ENCODE peak calls at places on chromosomes 5 and 9, in nine cellular contexts. One of them, this sample, is unnamed.

GRCh38 chr5:156383510-156383909 is 56.5 kb downstream of the SGCD start:
- DNase-seq in upper lobe of left lung: no peak
- DNase-seq in vagina: no peak
- DNase-seq in breast epithelium: no peak
- DNase-seq in suprapubic skin: no peak
- DNase-seq in transverse colon: no peak
- DNase-seq in GM12892: no peak
- DNase-seq in H1: no peak
- DNase-seq in GM12891: no peak
- DNase-seq in this sample: no peak

GRCh38 chr5:83035373-83036170 is 41.6 kb downstream of the TMEM167A start:
- DNase-seq in upper lobe of left lung: no peak
- DNase-seq in vagina: no peak
- DNase-seq in breast epithelium: no peak
- DNase-seq in suprapubic skin: no peak
- DNase-seq in transverse colon: no peak
- DNase-seq in GM12892: no peak
- DNase-seq in H1: no peak
- DNase-seq in GM12891: no peak
- DNase-seq in this sample: no peak

GRCh38 chr5:1282139-1282992 is 12.5 kb downstream of the TERT start:
- DNase-seq in upper lobe of left lung: no peak
- DNase-seq in vagina: no peak
- DNase-seq in breast epithelium: peak; percentile 50
- DNase-seq in suprapubic skin: peak; percentile 59
- DNase-seq in transverse colon: no peak
- DNase-seq in GM12892: no peak
- DNase-seq in H1: no peak
- DNase-seq in GM12891: no peak
- DNase-seq in this sample: peak; percentile 63

GRCh38 chr5:117433841-117434240 is 859.2 kb upstream of the SEMA6A start:
- DNase-seq in upper lobe of left lung: no peak
- DNase-seq in vagina: no peak
- DNase-seq in breast epithelium: no peak
- DNase-seq in suprapubic skin: no peak
- DNase-seq in transverse colon: no peak
- DNase-seq in GM12892: no peak
- DNase-seq in H1: no peak
- DNase-seq in GM12891: no peak
- DNase-seq in this sample: no peak

GRCh38 chr5:142360607-142361120 is 35.8 kb upstream of the SPRY4 start:
- DNase-seq in upper lobe of left lung: no peak
- DNase-seq in vagina: no peak
- DNase-seq in breast epithelium: no peak
- DNase-seq in suprapubic skin: no peak
- DNase-seq in transverse colon: no peak
- DNase-seq in GM12892: no peak
- DNase-seq in H1: no peak
- DNase-seq in GM12891: no peak
- DNase-seq in this sample: peak; percentile 37

GRCh38 chr5:172903790-172904189 is 55.4 kb upstream of the RPL26L1 start:
- DNase-seq in upper lobe of left lung: peak; percentile 69
- DNase-seq in vagina: no peak
- DNase-seq in breast epithelium: peak; percentile 86
- DNase-seq in suprapubic skin: no peak
- DNase-seq in transverse colon: peak; percentile 75
- DNase-seq in GM12892: no peak
- DNase-seq in H1: no peak
- DNase-seq in GM12891: no peak
- DNase-seq in this sample: peak; percentile 83

GRCh38 chr9:129281506-129282145 is 103.6 kb upstream of the IER5L start:
- DNase-seq in upper lobe of left lung: no peak
- DNase-seq in vagina: peak; percentile 75
- DNase-seq in breast epithelium: peak; percentile 38
- DNase-seq in suprapubic skin: peak; percentile 51
- DNase-seq in transverse colon: peak; percentile 4
- DNase-seq in GM12892: peak; percentile 8
- DNase-seq in H1: no peak
- DNase-seq in GM12891: no peak
- DNase-seq in this sample: no peak

GRCh38 chr5:151284392-151284967 is 19.1 kb downstream of the SLC36A3 start:
- DNase-seq in upper lobe of left lung: no peak
- DNase-seq in vagina: no peak
- DNase-seq in breast epithelium: no peak
- DNase-seq in suprapubic skin: no peak
- DNase-seq in transverse colon: no peak
- DNase-seq in GM12892: no peak
- DNase-seq in H1: no peak
- DNase-seq in GM12891: no peak
- DNase-seq in this sample: no peak

GRCh38 chr9:14240491-14240890 is 73.5 kb downstream of the NFIB start:
- DNase-seq in upper lobe of left lung: no peak
- DNase-seq in vagina: no peak
- DNase-seq in breast epithelium: no peak
- DNase-seq in suprapubic skin: no peak
- DNase-seq in transverse colon: no peak
- DNase-seq in GM12892: no peak
- DNase-seq in H1: no peak
- DNase-seq in GM12891: no peak
- DNase-seq in this sample: no peak

GRCh38 chr9:14236586-14236985 is 77.4 kb downstream of the NFIB start:
- DNase-seq in upper lobe of left lung: no peak
- DNase-seq in vagina: no peak
- DNase-seq in breast epithelium: no peak
- DNase-seq in suprapubic skin: no peak
- DNase-seq in transverse colon: no peak
- DNase-seq in GM12892: no peak
- DNase-seq in H1: no peak
- DNase-seq in GM12891: no peak
- DNase-seq in this sample: no peak

GRCh38 chr9:14243514-14244042 is 70.4 kb downstream of the NFIB start:
- DNase-seq in upper lobe of left lung: no peak
- DNase-seq in vagina: no peak
- DNase-seq in breast epithelium: no peak
- DNase-seq in suprapubic skin: no peak
- DNase-seq in transverse colon: no peak
- DNase-seq in GM12892: no peak
- DNase-seq in H1: no peak
- DNase-seq in GM12891: no peak
- DNase-seq in this sample: no peak

GRCh38 chr9:14238044-14238443 is 75.9 kb downstream of the NFIB start:
- DNase-seq in upper lobe of left lung: no peak
- DNase-seq in vagina: no peak
- DNase-seq in breast epithelium: no peak
- DNase-seq in suprapubic skin: no peak
- DNase-seq in transverse colon: no peak
- DNase-seq in GM12892: no peak
- DNase-seq in H1: no peak
- DNase-seq in GM12891: no peak
- DNase-seq in this sample: no peak

GRCh38 chr9:14238518-14238917 is 75.4 kb downstream of the NFIB start:
- DNase-seq in upper lobe of left lung: no peak
- DNase-seq in vagina: no peak
- DNase-seq in breast epithelium: no peak
- DNase-seq in suprapubic skin: no peak
- DNase-seq in transverse colon: no peak
- DNase-seq in GM12892: no peak
- DNase-seq in H1: no peak
- DNase-seq in GM12891: no peak
- DNase-seq in this sample: no peak
- TF ChIP-seq POLR2AphosphoS5 in upper lobe of left lung: peak; percentile 53
- TF ChIP-seq POLR2AphosphoS5 in vagina: peak; percentile 83
- TF ChIP-seq POLR2AphosphoS5 in breast epithelium: peak; percentile 63
- TF ChIP-seq POLR2AphosphoS5 in suprapubic skin: no peak
- TF ChIP-seq POLR2AphosphoS5 in transverse colon: peak; percentile 33
- TF ChIP-seq POLR2AphosphoS5 in GM12892: no peak
- TF ChIP-seq POLR2AphosphoS5 in H1: no peak
- TF ChIP-seq POLR2AphosphoS5 in GM12891: no peak
- TF ChIP-seq POLR2AphosphoS5 in this sample: peak; percentile 46

GRCh38 chr5:73201547-73202513 is 28.8 kb downstream of the TMEM174 start:
- DNase-seq in upper lobe of left lung: peak; percentile 79
- DNase-seq in vagina: no peak
- DNase-seq in breast epithelium: peak; percentile 74
- DNase-seq in suprapubic skin: peak; percentile 76
- DNase-seq in transverse colon: peak; percentile 92
- DNase-seq in GM12892: peak; percentile 42
- DNase-seq in H1: peak; percentile 91
- DNase-seq in GM12891: peak; percentile 46
- DNase-seq in this sample: peak; percentile 80
- TF ChIP-seq POLR2AphosphoS5 in upper lobe of left lung: no peak
- TF ChIP-seq POLR2AphosphoS5 in vagina: no peak
- TF ChIP-seq POLR2AphosphoS5 in breast epithelium: no peak
- TF ChIP-seq POLR2AphosphoS5 in suprapubic skin: no peak
- TF ChIP-seq POLR2AphosphoS5 in transverse colon: peak; percentile 37
- TF ChIP-seq POLR2AphosphoS5 in GM12892: no peak
- TF ChIP-seq POLR2AphosphoS5 in H1: no peak
- TF ChIP-seq POLR2AphosphoS5 in GM12891: no peak
- TF ChIP-seq POLR2AphosphoS5 in this sample: no peak

GRCh38 chr5:132233081-132233480 is 5.4 kb upstream of the P4HA2 start:
- DNase-seq in upper lobe of left lung: no peak
- DNase-seq in vagina: peak; percentile 54
- DNase-seq in breast epithelium: no peak
- DNase-seq in suprapubic skin: no peak
- DNase-seq in transverse colon: peak; percentile 1
- DNase-seq in GM12892: no peak
- DNase-seq in H1: no peak
- DNase-seq in GM12891: no peak
- DNase-seq in this sample: no peak

GRCh38 chr5:132233811-132234683 is 6.4 kb upstream of the P4HA2 start:
- DNase-seq in upper lobe of left lung: peak; percentile 9
- DNase-seq in vagina: peak; percentile 83
- DNase-seq in breast epithelium: no peak
- DNase-seq in suprapubic skin: no peak
- DNase-seq in transverse colon: peak; percentile 6
- DNase-seq in GM12892: no peak
- DNase-seq in H1: no peak
- DNase-seq in GM12891: no peak
- DNase-seq in this sample: no peak

GRCh38 chr5:132234684-132235062 is 7.0 kb upstream of the P4HA2 start:
- DNase-seq in upper lobe of left lung: peak; percentile 16
- DNase-seq in vagina: peak; percentile 76
- DNase-seq in breast epithelium: no peak
- DNase-seq in suprapubic skin: no peak
- DNase-seq in transverse colon: no peak
- DNase-seq in GM12892: no peak
- DNase-seq in H1: no peak
- DNase-seq in GM12891: no peak
- DNase-seq in this sample: no peak

GRCh38 chr5:132237141-132237540 is 9.5 kb upstream of the P4HA2 start:
- DNase-seq in upper lobe of left lung: peak; percentile 10
- DNase-seq in vagina: no peak
- DNase-seq in breast epithelium: no peak
- DNase-seq in suprapubic skin: no peak
- DNase-seq in transverse colon: peak; percentile 3
- DNase-seq in GM12892: no peak
- DNase-seq in H1: no peak
- DNase-seq in GM12891: no peak
- DNase-seq in this sample: no peak

GRCh38 chr5:132235340-132235739 is 7.7 kb upstream of the P4HA2 start:
- DNase-seq in upper lobe of left lung: no peak
- DNase-seq in vagina: peak; percentile 67
- DNase-seq in breast epithelium: no peak
- DNase-seq in suprapubic skin: no peak
- DNase-seq in transverse colon: no peak
- DNase-seq in GM12892: no peak
- DNase-seq in H1: no peak
- DNase-seq in GM12891: no peak
- DNase-seq in this sample: no peak
- TF ChIP-seq POLR2AphosphoS5 in upper lobe of left lung: no peak
- TF ChIP-seq POLR2AphosphoS5 in vagina: no peak
- TF ChIP-seq POLR2AphosphoS5 in breast epithelium: no peak
- TF ChIP-seq POLR2AphosphoS5 in suprapubic skin: no peak
- TF ChIP-seq POLR2AphosphoS5 in transverse colon: no peak
- TF ChIP-seq POLR2AphosphoS5 in GM12892: no peak
- TF ChIP-seq POLR2AphosphoS5 in H1: no peak
- TF ChIP-seq POLR2AphosphoS5 in GM12891: no peak
- TF ChIP-seq POLR2AphosphoS5 in this sample: no peak

GRCh38 chr5:135739383-135739961 is 95.0 kb upstream of the SLC25A48 start:
- DNase-seq in upper lobe of left lung: no peak
- DNase-seq in vagina: peak; percentile 40
- DNase-seq in breast epithelium: no peak
- DNase-seq in suprapubic skin: peak; percentile 47
- DNase-seq in transverse colon: no peak
- DNase-seq in GM12892: no peak
- DNase-seq in H1: no peak
- DNase-seq in GM12891: no peak
- DNase-seq in this sample: no peak

GRCh38 chr5:135740475-135740874 is 94.0 kb upstream of the SLC25A48 start:
- DNase-seq in upper lobe of left lung: no peak
- DNase-seq in vagina: peak; percentile 47
- DNase-seq in breast epithelium: no peak
- DNase-seq in suprapubic skin: peak; percentile 11
- DNase-seq in transverse colon: no peak
- DNase-seq in GM12892: no peak
- DNase-seq in H1: no peak
- DNase-seq in GM12891: no peak
- DNase-seq in this sample: no peak

GRCh38 chr5:135735831-135736230 is 98.6 kb upstream of the SLC25A48 start:
- DNase-seq in upper lobe of left lung: no peak
- DNase-seq in vagina: peak; percentile 22
- DNase-seq in breast epithelium: no peak
- DNase-seq in suprapubic skin: peak; percentile 5
- DNase-seq in transverse colon: no peak
- DNase-seq in GM12892: no peak
- DNase-seq in H1: no peak
- DNase-seq in GM12891: no peak
- DNase-seq in this sample: no peak

GRCh38 chr5:135738564-135738875 is 95.9 kb upstream of the SLC25A48 start:
- DNase-seq in upper lobe of left lung: no peak
- DNase-seq in vagina: no peak
- DNase-seq in breast epithelium: no peak
- DNase-seq in suprapubic skin: peak; percentile 20
- DNase-seq in transverse colon: no peak
- DNase-seq in GM12892: no peak
- DNase-seq in H1: no peak
- DNase-seq in GM12891: no peak
- DNase-seq in this sample: no peak

DNA sequence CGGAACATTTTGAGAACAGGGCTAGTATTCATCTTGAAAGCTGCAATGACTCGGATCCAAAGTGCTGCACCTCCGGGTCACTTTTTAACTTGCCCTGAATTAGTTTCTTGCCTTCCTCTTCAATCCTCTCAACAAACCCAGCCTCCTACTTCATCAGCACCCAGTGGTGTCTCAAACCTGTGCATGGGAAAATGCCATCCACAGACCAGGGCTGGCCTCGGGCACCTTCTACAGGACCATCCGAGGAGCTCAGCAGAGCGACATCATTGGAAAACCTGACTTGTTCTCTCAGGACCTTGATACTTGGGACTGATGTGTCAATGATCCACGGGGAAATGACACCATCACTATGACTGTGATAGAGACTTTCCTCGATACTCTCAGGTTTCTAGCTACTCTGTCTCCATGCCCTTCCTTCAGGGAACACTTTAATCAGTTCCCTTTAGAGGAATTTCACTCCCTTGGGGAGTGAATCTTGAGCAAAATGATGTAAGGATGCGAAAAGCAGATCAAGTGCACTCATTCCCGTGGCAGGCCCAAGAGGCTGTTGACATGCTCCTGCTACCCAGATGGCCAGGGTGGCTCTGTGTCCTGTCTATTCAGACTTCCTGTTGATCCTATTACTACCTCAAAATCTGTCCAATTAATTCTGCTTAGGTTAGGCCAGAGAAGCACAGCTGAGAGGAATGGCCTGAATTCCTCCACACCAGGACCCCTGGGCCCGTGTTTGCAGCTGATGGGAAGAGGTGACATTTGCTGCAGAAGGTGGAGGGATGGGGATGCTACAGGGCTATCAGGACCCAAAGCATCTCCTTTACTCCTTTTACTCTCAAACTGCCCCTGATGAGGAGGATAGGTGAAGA is 96.5 kb upstream of the SLC25A48 start:
- DNase-seq in upper lobe of left lung: no peak
- DNase-seq in vagina: peak; percentile 47
- DNase-seq in breast epithelium: no peak
- DNase-seq in suprapubic skin: peak; percentile 25
- DNase-seq in transverse colon: no peak
- DNase-seq in GM12892: no peak
- DNase-seq in H1: no peak
- DNase-seq in GM12891: no peak
- DNase-seq in this sample: no peak
- TF ChIP-seq POLR2AphosphoS5 in upper lobe of left lung: no peak
- TF ChIP-seq POLR2AphosphoS5 in vagina: no peak
- TF ChIP-seq POLR2AphosphoS5 in breast epithelium: no peak
- TF ChIP-seq POLR2AphosphoS5 in suprapubic skin: no peak
- TF ChIP-seq POLR2AphosphoS5 in transverse colon: no peak
- TF ChIP-seq POLR2AphosphoS5 in GM12892: no peak
- TF ChIP-seq POLR2AphosphoS5 in H1: no peak
- TF ChIP-seq POLR2AphosphoS5 in GM12891: no peak
- TF ChIP-seq POLR2AphosphoS5 in this sample: no peak